ENCODE peak calls at places on chromosome 11, in eight cellular contexts. M, X, B, C, F, N, S and Z are unnamed samples.

GRCh38 chr11:121446752-121447156 is 5.4 kb upstream of the SORL1 start:
- DNase-seq in M (no peak), X (no peak), B (no peak), C (no peak), F (no peak), N (no peak), S (no peak), Z (no peak)

GRCh38 chr11:72491001-72491400 is 56.7 kb upstream of the CLPB start:
- DNase-seq in M (no peak), X (no peak), B (no peak), C (no peak), F (no peak), N (no peak), S (no peak), Z (no peak)

GRCh38 chr11:113237261-113237660 is 77.1 kb upstream of the TTC12 start:
- DNase-seq in M (no peak), X (no peak), B (no peak), C (no peak), F (no peak), N (no peak), S (no peak), Z (no peak)

GRCh38 chr11:587978-588380 is 11.7 kb downstream of the PHRF1 start:
- DNase-seq in M (no peak), X (no peak), B (no peak), C (no peak), F (no peak), N (peak; percentile 94), S (peak; percentile 52), Z (no peak)

GRCh38 chr11:66727282-66727882 is 1.6 kb downstream of the SPTBN2 start:
- DNase-seq in M (no peak), X (no peak), B (no peak), C (no peak), F (no peak), N (peak; percentile 99), S (peak; percentile 13), Z (peak; percentile 71)

GRCh38 chr11:26204110-26204509 is 127.8 kb upstream of the ANO3 start:
- DNase-seq in M (no peak), X (no peak), B (no peak), C (no peak), F (no peak), N (no peak), S (no peak), Z (no peak)

GRCh38 chr11:33195391-33196190 is 34.3 kb upstream of the CSTF3 start:
- DNase-seq in M (no peak), X (no peak), B (no peak), C (no peak), F (no peak), N (no peak), S (no peak), Z (no peak)

GRCh38 chr11:126403658-126404057 is 48.2 kb downstream of the ST3GAL4 start:
- DNase-seq in M (no peak), X (no peak), B (no peak), C (no peak), F (no peak), N (no peak), S (no peak), Z (no peak)

GRCh38 chr11:46009647-46010046 is 87.2 kb downstream of the LARGE2 start:
- DNase-seq in M (no peak), X (no peak), B (no peak), C (no peak), F (no peak), N (no peak), S (no peak), Z (no peak)

GRCh38 chr11:11215944-11216343 is 137.1 kb downstream of the CSNK2A3 start:
- DNase-seq in M (no peak), X (no peak), B (no peak), C (no peak), F (no peak), N (peak; percentile 34), S (no peak), Z (peak; percentile 31)

GRCh38 chr11:9834281-9834680 is 170.4 kb downstream of the SWAP70 start:
- DNase-seq in M (no peak), X (no peak), B (no peak), C (no peak), F (no peak), N (no peak), S (peak; percentile 84), Z (no peak)

GRCh38 chr11:102202972-102203371 is 92.7 kb downstream of the YAP1 start:
- DNase-seq in M (no peak), X (no peak), B (no peak), C (no peak), F (no peak), N (no peak), S (no peak), Z (no peak)

GRCh38 chr11:48150213-48150612 is 66.4 kb upstream of the OR4B1 start:
- DNase-seq in M (peak; percentile 4), X (no peak), B (no peak), C (no peak), F (peak; percentile 57), N (no peak), S (peak; percentile 19), Z (no peak)

GRCh38 chr11:103798456-103798855 is 238.0 kb upstream of the DDI1 start:
- DNase-seq in M (no peak), X (no peak), B (no peak), C (no peak), F (no peak), N (no peak), S (no peak), Z (no peak)

GRCh38 chr11:46949297-46949696 is 12.7 kb downstream of the CSTPP1 start:
- DNase-seq in M (no peak), X (no peak), B (no peak), C (no peak), F (no peak), N (no peak), S (no peak), Z (no peak)

GRCh38 chr11:8365542-8365941 is 101.9 kb upstream of the LMO1 start:
- DNase-seq in M (no peak), X (no peak), B (no peak), C (no peak), F (no peak), N (no peak), S (no peak), Z (no peak)

GRCh38 chr11:120179071-120179672 is 31.7 kb upstream of the OAF start:
- DNase-seq in M (no peak), X (no peak), B (no peak), C (peak; percentile 68), F (no peak), N (no peak), S (no peak), Z (no peak)

GRCh38 chr11:68337399-68337835 is 25.0 kb downstream of the LRP5 start:
- DNase-seq in M (no peak), X (no peak), B (no peak), C (no peak), F (no peak), N (no peak), S (no peak), Z (no peak)

GRCh38 chr11:47437746-47438418 is 11.1 kb downstream of the RAPSN start:
- DNase-seq in M (no peak), X (no peak), B (no peak), C (no peak), F (no peak), N (peak; percentile 36), S (no peak), Z (no peak)

GRCh38 chr11:79026803-79027445 is 413.9 kb downstream of the TENM4 start:
- DNase-seq in M (no peak), X (no peak), B (no peak), C (no peak), F (no peak), N (no peak), S (no peak), Z (no peak)

GRCh38 chr11:61778357-61778886 is 14.0 kb downstream of the TMEM258 start:
- DNase-seq in M (no peak), X (no peak), B (no peak), C (no peak), F (no peak), N (no peak), S (no peak), Z (no peak)

GRCh38 chr11:57662893-57663292 is 5.0 kb upstream of the ZDHHC5 start:
- DNase-seq in M (no peak), X (no peak), B (no peak), C (no peak), F (no peak), N (peak; percentile 72), S (no peak), Z (no peak)

GRCh38 chr11:133710681-133711240 is 134.6 kb downstream of the SPATA19 start:
- DNase-seq in M (no peak), X (no peak), B (no peak), C (peak; percentile 7), F (no peak), N (no peak), S (no peak), Z (no peak)

GRCh38 chr11:61480261-61480660 is 28.3 kb upstream of the LRRC10B start:
- DNase-seq in M (no peak), X (no peak), B (no peak), C (no peak), F (no peak), N (no peak), S (no peak), Z (no peak)

GRCh38 chr11:103850419-103851165 is 185.8 kb upstream of the DDI1 start:
- DNase-seq in M (no peak), X (no peak), B (no peak), C (no peak), F (no peak), N (no peak), S (no peak), Z (no peak)

GRCh38 chr11:19853016-19853415 is 140.4 kb downstream of the NAV2 start:
- DNase-seq in M (no peak), X (no peak), B (no peak), C (no peak), F (no peak), N (no peak), S (no peak), Z (no peak)

GRCh38 chr11:31509017-31509411 is 408 bp downstream of the IMMP1L start:
- DNase-seq in M (no peak), X (peak; percentile 17), B (no peak), C (no peak), F (no peak), N (no peak), S (no peak), Z (no peak)

GRCh38 chr11:19225599-19225998 is 15.1 kb downstream of the E2F8 start:
- DNase-seq in M (no peak), X (no peak), B (no peak), C (no peak), F (no peak), N (no peak), S (no peak), Z (no peak)

GRCh38 chr11:13103962-13104554 is 94.9 kb downstream of the RASSF10 start:
- DNase-seq in M (no peak), X (no peak), B (no peak), C (no peak), F (no peak), N (no peak), S (no peak), Z (no peak)

GRCh38 chr11:71322192-71322735 is 69.9 kb upstream of the SHANK2 start:
- DNase-seq in M (no peak), X (no peak), B (no peak), C (no peak), F (no peak), N (no peak), S (no peak), Z (no peak)

GRCh38 chr11:107844041-107844440 is 14.5 kb downstream of the SLC35F2 start:
- DNase-seq in M (no peak), X (no peak), B (no peak), C (peak; percentile 5), F (no peak), N (no peak), S (peak; percentile 23), Z (no peak)

GRCh38 chr11:30619767-30620166 is 33.6 kb upstream of the MPPED2 start:
- DNase-seq in M (no peak), X (no peak), B (no peak), C (no peak), F (no peak), N (no peak), S (no peak), Z (no peak)

GRCh38 chr11:112229746-112230433 is 3.7 kb downstream of the PTS start:
- DNase-seq in M (no peak), X (no peak), B (no peak), C (no peak), F (no peak), N (no peak), S (no peak), Z (no peak)